ENCODE peak calls at places on chromosomes 3 and 15, in ten cellular contexts. G is globus pallidus; D is A549; X is HCT116; Q is activated CD4-positive, alpha-beta memory T cell treated with anti-CD3 and anti-CD28 coated beads for 36 hours; P is Right ventricle myocardium inferior; W is body of pancreas; R is choroid plexus epithelial cell; M is astrocyte of the spinal cord; N is smooth muscle cell of the brain vasculature. E is an unnamed sample.

GRCh38 chr15:95600367-95600766 is 730.1 kb upstream of the NR2F2 start:
- DNase-seq in P (no peak), X (no peak), D (no peak), Q (no peak), R (no peak), M (no peak), W (no peak), N (no peak), G (no peak), E (peak)

GRCh38 chr15:91553455-91553854 is 300.1 kb upstream of the SLCO3A1 start:
- DNase-seq in N (no peak), G (no peak), R (no peak), Q (no peak), P (no peak), W (no peak), M (no peak), X (no peak), D (no peak), E (no peak)

GRCh38 chr3:40302784-40303183 is 6.7 kb upstream of the EIF1B start:
- DNase-seq in P (no peak), N (no peak), G (no peak), M (no peak), D (no peak), R (peak), X (no peak), W (no peak), Q (no peak), E (peak)

GRCh38 chr3:55013145-55013544 is 85.3 kb upstream of the LRTM1 start:
- DNase-seq in D (peak), N (peak), Q (no peak), X (no peak), W (no peak), R (peak), M (peak), G (peak), P (no peak), E (peak)

GRCh38 chr15:88126695-88127476 is 129.7 kb downstream of the NTRK3 start:
- DNase-seq in W (no peak), R (no peak), X (no peak), P (no peak), D (no peak), N (no peak), M (no peak), G (no peak), Q (no peak), E (no peak)

GRCh38 chr3:148178508-148178907 is 519.2 kb upstream of the AGTR1 start:
- DNase-seq in G (peak), X (no peak), P (no peak), N (no peak), M (peak), W (no peak), D (no peak), Q (no peak), R (peak), E (no peak)

GRCh38 chr3:140953028-140953960 is 11.7 kb downstream of the SLC25A36 start:
- DNase-seq in P (no peak), W (no peak), N (no peak), X (no peak), D (peak), Q (no peak), R (peak), M (peak), G (no peak), E (peak)

GRCh38 chr3:8663177-8664061 is 18.8 kb upstream of the SSUH2 start:
- DNase-seq in G (peak), X (peak), R (peak), M (peak), N (no peak), W (peak), P (no peak), D (peak), Q (peak), E (peak)

GRCh38 chr3:188437921-188438320 is 284.0 kb downstream of the LPP start:
- DNase-seq in P (no peak), M (no peak), Q (no peak), N (no peak), X (no peak), G (no peak), D (no peak), W (no peak), R (no peak), E (no peak)

GRCh38 chr15:57751177-57751800 is 44.8 kb downstream of the POLR2M start:
- DNase-seq in R (peak), M (peak), N (no peak), D (peak), X (no peak), Q (no peak), P (no peak), W (no peak), G (peak), E (peak)

GRCh38 chr3:56724580-56725142 is 41.6 kb upstream of the TASOR start:
- DNase-seq in M (no peak), D (no peak), X (no peak), W (no peak), G (no peak), Q (no peak), R (no peak), N (no peak), P (no peak), E (no peak)

GRCh38 chr3:151312972-151313371 is 3.6 kb downstream of the GPR87 start:
- DNase-seq in N (no peak), R (no peak), W (no peak), M (no peak), D (no peak), X (no peak), Q (no peak), P (no peak), G (no peak), E (no peak)

GRCh38 chr3:162354343-162354742 is 857.7 kb downstream of the OTOL1 start:
- DNase-seq in W (no peak), D (no peak), G (no peak), N (no peak), X (no peak), M (peak), R (peak), Q (no peak), P (no peak), E (peak)

GRCh38 chr15:33720952-33721351 is 247.3 kb upstream of the CHRM5 start:
- DNase-seq in P (no peak), R (peak), N (no peak), G (no peak), D (peak), M (peak), Q (no peak), X (no peak), W (no peak), E (peak)

GRCh38 chr15:64930019-64930652 is 18.4 kb downstream of the ANKDD1A start:
- DNase-seq in N (no peak), R (no peak), M (no peak), D (no peak), W (no peak), X (no peak), Q (no peak), G (no peak), P (no peak), E (no peak)

GRCh38 chr3:190585771-190586630 is 72.1 kb downstream of the IL1RAP start:
- DNase-seq in M (peak), R (peak), N (no peak), W (no peak), Q (peak), D (peak), X (peak), P (no peak), G (no peak), E (peak)

GRCh38 chr15:28167042-28167441 is 67.9 kb upstream of the OCA2 start:
- DNase-seq in G (no peak), P (no peak), D (no peak), X (no peak), M (no peak), N (no peak), Q (no peak), W (no peak), R (no peak), E (no peak)

GRCh38 chr3:146125946-146126345 is 35.0 kb downstream of the PLOD2 start:
- DNase-seq in Q (no peak), W (no peak), P (no peak), M (peak), X (no peak), D (peak), N (no peak), R (peak), G (no peak), E (peak)

GRCh38 chr15:79067969-79068368 is 22.6 kb downstream of the RASGRF1 start:
- DNase-seq in N (no peak), G (no peak), M (no peak), Q (no peak), P (no peak), W (no peak), D (no peak), R (no peak), X (no peak), E (no peak)

GRCh38 chr3:184466413-184466960 is 86.6 kb downstream of the CHRD start:
- DNase-seq in M (no peak), D (no peak), P (peak), N (no peak), G (no peak), X (no peak), R (peak), Q (no peak), W (peak), E (no peak)

GRCh38 chr3:133849346-133849745 is 43.7 kb downstream of the SRPRB start:
- DNase-seq in X (no peak), M (no peak), R (no peak), P (no peak), N (no peak), G (no peak), W (no peak), Q (no peak), D (no peak), E (no peak)

GRCh38 chr15:99566157-99566900 is 545 bp downstream of the MEF2A start:
- DNase-seq in W (peak), X (no peak), M (peak), G (peak), N (no peak), R (no peak), P (no peak), D (no peak), Q (peak), E (peak)

GRCh38 chr3:125386811-125387210 is 11.7 kb upstream of the ZNF148 start:
- DNase-seq in Q (no peak), P (no peak), W (no peak), R (peak), M (peak), D (no peak), G (no peak), X (no peak), N (no peak), E (peak)

GRCh38 chr3:71463622-71464021 is 119.9 kb downstream of the FOXP1 start:
- DNase-seq in Q (no peak), N (no peak), R (no peak), M (no peak), X (no peak), P (no peak), W (no peak), D (no peak), G (no peak), E (no peak)